ENCODE peak calls at places on chromosomes 3 and 15, in eight cellular contexts. One of them, this sample, is unnamed.

GRCh38 chr15:76101655-76102054 is 41.9 kb downstream of the TMEM266 start:
- DNase-seq in NCI-H524: no peak
- DNase-seq in Daoy: no peak
- DNase-seq in anterior cingulate cortex: no peak
- DNase-seq in OCI-LY7: no peak
- DNase-seq in sigmoid colon: no peak
- DNase-seq in left cardiac atrium: no peak
- DNase-seq in amniotic epithelial cell: no peak
- DNase-seq in this sample: no peak

GRCh38 chr3:101813817-101814440 is 34.9 kb downstream of the NXPE3 start:
- DNase-seq in amniotic epithelial cell: peak
- DNase-seq in anterior cingulate cortex: no peak
- DNase-seq in Daoy: no peak
- DNase-seq in left cardiac atrium: no peak
- DNase-seq in sigmoid colon: no peak
- DNase-seq in NCI-H524: no peak
- DNase-seq in OCI-LY7: peak
- DNase-seq in this sample: peak

GRCh38 chr15:81184188-81184587 is 12.5 kb upstream of the IL16 start:
- DNase-seq in left cardiac atrium: peak
- DNase-seq in sigmoid colon: peak
- DNase-seq in NCI-H524: no peak
- DNase-seq in Daoy: peak
- DNase-seq in amniotic epithelial cell: peak
- DNase-seq in OCI-LY7: no peak
- DNase-seq in anterior cingulate cortex: no peak
- DNase-seq in this sample: no peak

GRCh38 chr3:172270767-172271166 is 177.5 kb downstream of the GHSR start:
- DNase-seq in Daoy: no peak
- DNase-seq in sigmoid colon: no peak
- DNase-seq in anterior cingulate cortex: no peak
- DNase-seq in NCI-H524: no peak
- DNase-seq in OCI-LY7: peak
- DNase-seq in left cardiac atrium: no peak
- DNase-seq in amniotic epithelial cell: no peak
- DNase-seq in this sample: no peak

GRCh38 chr15:43516185-43516584 is 1.2 kb upstream of the MAP1A start:
- DNase-seq in NCI-H524: no peak
- DNase-seq in amniotic epithelial cell: no peak
- DNase-seq in OCI-LY7: no peak
- DNase-seq in sigmoid colon: peak
- DNase-seq in Daoy: no peak
- DNase-seq in anterior cingulate cortex: no peak
- DNase-seq in left cardiac atrium: peak
- DNase-seq in this sample: no peak

GRCh38 chr3:196149922-196150321 is 61.3 kb downstream of the ZDHHC19 start:
- DNase-seq in left cardiac atrium: no peak
- DNase-seq in NCI-H524: no peak
- DNase-seq in Daoy: no peak
- DNase-seq in OCI-LY7: no peak
- DNase-seq in anterior cingulate cortex: no peak
- DNase-seq in amniotic epithelial cell: no peak
- DNase-seq in sigmoid colon: no peak
- DNase-seq in this sample: no peak

GRCh38 chr3:172918165-172918564 is 167.6 kb downstream of the ECT2 start:
- DNase-seq in NCI-H524: no peak
- DNase-seq in amniotic epithelial cell: peak
- DNase-seq in OCI-LY7: no peak
- DNase-seq in Daoy: peak
- DNase-seq in sigmoid colon: no peak
- DNase-seq in anterior cingulate cortex: no peak
- DNase-seq in left cardiac atrium: no peak
- DNase-seq in this sample: no peak

GRCh38 chr3:27079427-27080105 is 289.6 kb downstream of the NEK10 start:
- DNase-seq in sigmoid colon: no peak
- DNase-seq in anterior cingulate cortex: no peak
- DNase-seq in NCI-H524: no peak
- DNase-seq in Daoy: no peak
- DNase-seq in left cardiac atrium: no peak
- DNase-seq in amniotic epithelial cell: no peak
- DNase-seq in OCI-LY7: no peak
- DNase-seq in this sample: no peak

GRCh38 chr15:63908986-63909385 is 75.2 kb upstream of the HERC1 start:
- DNase-seq in Daoy: peak
- DNase-seq in sigmoid colon: no peak
- DNase-seq in left cardiac atrium: no peak
- DNase-seq in OCI-LY7: no peak
- DNase-seq in amniotic epithelial cell: no peak
- DNase-seq in NCI-H524: no peak
- DNase-seq in anterior cingulate cortex: no peak
- DNase-seq in this sample: no peak

GRCh38 chr3:4426782-4427344 is 40.2 kb downstream of the SUMF1 start:
- DNase-seq in NCI-H524: no peak
- DNase-seq in anterior cingulate cortex: no peak
- DNase-seq in amniotic epithelial cell: peak
- DNase-seq in OCI-LY7: peak
- DNase-seq in Daoy: peak
- DNase-seq in sigmoid colon: no peak
- DNase-seq in left cardiac atrium: no peak
- DNase-seq in this sample: no peak

GRCh38 chr3:23174426-23175039 is 28.6 kb upstream of the UBE2E2 start:
- DNase-seq in NCI-H524: no peak
- DNase-seq in left cardiac atrium: peak
- DNase-seq in OCI-LY7: no peak
- DNase-seq in amniotic epithelial cell: peak
- DNase-seq in Daoy: no peak
- DNase-seq in anterior cingulate cortex: no peak
- DNase-seq in sigmoid colon: no peak
- DNase-seq in this sample: no peak

GRCh38 chr3:14262212-14262611 is 83.6 kb downstream of the LSM3 start:
- DNase-seq in left cardiac atrium: no peak
- DNase-seq in anterior cingulate cortex: no peak
- DNase-seq in sigmoid colon: no peak
- DNase-seq in amniotic epithelial cell: peak
- DNase-seq in NCI-H524: no peak
- DNase-seq in OCI-LY7: no peak
- DNase-seq in Daoy: no peak
- DNase-seq in this sample: no peak

This sample was measured in SW 1271.